ENCODE peak calls at places on chromosomes 6 and 20, in five cellular contexts. D is heart right ventricle, H is GM23248, Q is psoas muscle, M is PC-3. F is an unnamed sample.

GRCh38 chr6:112574190-112574589 is 227.1 kb downstream of the RFPL4B start:
- DNase-seq in M (no peak), D (no peak), H (no peak), Q (no peak), F (no peak)

GRCh38 chr6:31805939-31806469 is 762 bp downstream of the LSM2 start:
- DNase-seq in Q (no peak), M (no peak), H (peak; percentile 14), D (no peak), F (no peak)

GRCh38 chr6:37774028-37774680 is 45.4 kb upstream of the ZFAND3 start:
- DNase-seq in Q (no peak), D (no peak), H (no peak), M (no peak), F (no peak)

GRCh38 chr6:24332306-24332705 is 25.6 kb downstream of the DCDC2 start:
- DNase-seq in M (peak; percentile 89), H (peak; percentile 60), D (no peak), Q (no peak), F (no peak)

GRCh38 chr20:47295921-47296426 is 60.5 kb downstream of the ZMYND8 start:
- DNase-seq in Q (no peak), M (peak; percentile 16), D (no peak), H (no peak), F (no peak)

GRCh38 chr20:23028377-23028776 is 6.7 kb upstream of the SSTR4 start:
- DNase-seq in D (no peak), Q (no peak), H (no peak), M (no peak), F (no peak)

GRCh38 chr6:28208180-28208659 is 16.9 kb upstream of the ZSCAN9 start:
- DNase-seq in H (peak; percentile 10), M (no peak), Q (no peak), D (no peak), F (no peak)

GRCh38 chr6:32886674-32887383 is 32.8 kb downstream of the PSMB9 start:
- DNase-seq in H (peak; percentile 89), D (no peak), M (peak; percentile 79), Q (peak; percentile 27), F (no peak)

GRCh38 chr6:112717401-112717800 is 370.3 kb downstream of the RFPL4B start:
- DNase-seq in D (no peak), Q (no peak), H (peak; percentile 34), M (no peak), F (no peak)

GRCh38 chr6:169263836-169264608 is 10.4 kb upstream of the THBS2 start:
- DNase-seq in H (peak; percentile 78), D (peak; percentile 59), M (peak; percentile 71), Q (no peak), F (no peak)

GRCh38 chr20:64160118-64160517 is 4.1 kb upstream of the MYT1 start:
- DNase-seq in H (no peak), Q (no peak), D (no peak), M (no peak), F (no peak)

GRCh38 chr6:33763483-33763882 is 16.8 kb upstream of the IP6K3 start:
- DNase-seq in Q (no peak), H (no peak), M (no peak), D (no peak), F (no peak)

GRCh38 chr6:49506569-49507111 is 6.9 kb downstream of the GLYATL3 start:
- DNase-seq in H (no peak), Q (no peak), D (no peak), M (no peak), F (no peak)

GRCh38 chr6:19231878-19232519 is 605.2 kb upstream of the ID4 start:
- DNase-seq in M (no peak), Q (no peak), D (no peak), H (no peak), F (no peak)

GRCh38 chr6:87184762-87185250 is 29.4 kb downstream of the ZNF292 start:
- DNase-seq in Q (no peak), H (no peak), M (peak; percentile 6), D (no peak), F (no peak)

GRCh38 chr20:62200491-62201172 is 17.8 kb downstream of the MTG2 start:
- DNase-seq in M (no peak), H (no peak), Q (no peak), D (no peak), F (no peak)

GRCh38 chr6:155694429-155694795 is 238.8 kb upstream of the NOX3 start:
- DNase-seq in D (no peak), M (no peak), H (no peak), Q (no peak), F (no peak)

GRCh38 chr6:89081423-89082322 is 1.1 kb downstream of the PNRC1 start:
- DNase-seq in H (peak; percentile 100), Q (peak; percentile 100), D (peak; percentile 100), M (peak; percentile 87), F (peak; percentile 100)
- H3K4me1 ChIP-seq in H (peaks cover 26% of the 10 kb centered on the region), Q (peaks cover 31% of the 10 kb centered on the region), D (peaks cover 33% of the 10 kb centered on the region), M (peaks cover 28% of the 10 kb centered on the region), F (peaks cover 42% of the 10 kb centered on the region)

GRCh38 chr20:25252686-25253421 is 5.0 kb downstream of the PYGB start:
- DNase-seq in D (no peak), M (peak; percentile 35), Q (no peak), H (no peak), F (peak; percentile 46)
- H3K4me1 ChIP-seq in D (peaks cover 37% of the 10 kb centered on the region), M (peaks cover 42% of the 10 kb centered on the region), Q (peaks cover 37% of the 10 kb centered on the region), H (peaks cover 29% of the 10 kb centered on the region), F (peaks cover 85% of the 10 kb centered on the region)

GRCh38 chr20:49188101-49188784 is at the start of gene STAU1:
- DNase-seq in H (peak; percentile 99), Q (peak; percentile 97), M (peak; percentile 98), D (peak; percentile 95), F (peak; percentile 97)

GRCh38 chr20:49187330-49188100 is 619 bp downstream of the STAU1 start:
- DNase-seq in H (peak; percentile 63), Q (no peak), M (no peak), D (peak; percentile 12), F (peak; percentile 25)

GRCh38 chr20:49185071-49185757 is 2.9 kb downstream of the STAU1 start:
- DNase-seq in Q (no peak), M (no peak), H (no peak), D (no peak), F (no peak)

GRCh38 chr20:49184691-49185070 is 3.5 kb downstream of the STAU1 start:
- DNase-seq in Q (no peak), H (no peak), M (no peak), D (no peak), F (no peak)

DNA sequence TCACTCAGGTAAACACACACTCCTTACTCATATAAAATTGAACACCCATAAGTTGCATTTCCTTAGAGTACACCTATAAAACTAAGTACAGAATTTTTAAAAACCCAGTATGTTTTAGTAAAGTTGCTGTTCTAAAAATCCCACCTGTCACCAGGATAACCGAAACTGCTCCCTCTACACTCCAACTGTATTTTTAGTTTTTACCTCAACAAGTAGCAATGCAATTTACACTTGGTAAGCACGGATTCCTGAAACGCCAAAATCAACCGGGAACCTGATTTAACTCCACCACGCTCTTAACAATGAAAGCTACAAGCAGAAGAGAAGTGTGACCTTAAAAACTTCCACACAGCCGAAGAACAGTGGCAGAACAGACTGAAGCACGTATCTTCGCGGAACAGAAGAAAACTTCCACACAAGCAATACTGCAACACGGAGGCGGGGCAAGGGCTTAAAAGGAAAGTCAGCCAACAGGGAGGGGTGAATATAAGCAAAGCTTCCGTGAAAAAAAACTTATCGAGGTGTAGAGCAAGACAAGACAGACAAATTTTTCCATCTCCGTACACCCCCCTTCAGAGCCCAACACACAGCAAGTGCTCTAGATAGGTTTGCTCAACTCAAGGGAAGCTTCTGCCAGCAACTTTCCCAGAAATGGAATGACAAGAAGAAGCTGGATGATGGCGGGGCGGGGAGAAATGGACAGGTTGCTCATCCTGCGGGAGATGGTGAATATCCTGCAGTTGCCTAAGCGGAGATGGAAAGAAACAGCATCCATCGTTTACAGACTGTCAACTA is 1.4 kb downstream of the STAU1 start:
- DNase-seq in M (peak; percentile 76), H (peak; percentile 84), Q (peak; percentile 61), D (peak; percentile 44), F (peak; percentile 66)
- H3K4me1 ChIP-seq in M (peaks cover 18% of the 10 kb centered on the region), H (peaks cover 7% of the 10 kb centered on the region), Q (peaks cover 28% of the 10 kb centered on the region), D (peaks cover 26% of the 10 kb centered on the region), F (no peaks in the 10 kb centered on the region)

GRCh38 chr20:36101201-36101600 is 53.3 kb upstream of the EPB41L1 start:
- DNase-seq in D (no peak), H (no peak), Q (no peak), M (no peak), F (no peak)
- H3K4me1 ChIP-seq in D (peaks cover 15% of the 10 kb centered on the region), H (peaks cover 29% of the 10 kb centered on the region), Q (no peaks in the 10 kb centered on the region), M (peaks cover 10% of the 10 kb centered on the region), F (peaks cover 33% of the 10 kb centered on the region)

GRCh38 chr6:5986847-5987246 is 19.9 kb downstream of the NRN1 start:
- DNase-seq in Q (no peak), D (no peak), M (no peak), H (no peak), F (no peak)

GRCh38 chr6:5989141-5989723 is 17.5 kb downstream of the NRN1 start:
- DNase-seq in D (peak; percentile 7), H (peak; percentile 96), Q (peak; percentile 38), M (no peak), F (no peak)

GRCh38 chr6:5981274-5982026 is 25.3 kb downstream of the NRN1 start:
- DNase-seq in D (no peak), M (peak; percentile 76), H (peak; percentile 95), Q (no peak), F (no peak)

GRCh38 chr6:5979650-5980427 is 26.9 kb downstream of the NRN1 start:
- DNase-seq in D (no peak), M (no peak), Q (no peak), H (peak; percentile 86), F (no peak)

GRCh38 chr6:5984150-5985089 is 22.3 kb downstream of the NRN1 start:
- DNase-seq in Q (no peak), H (no peak), D (no peak), M (no peak), F (no peak)
- H3K4me1 ChIP-seq in Q (peaks cover 5% of the 10 kb centered on the region), H (peaks cover 24% of the 10 kb centered on the region), D (no peaks in the 10 kb centered on the region), M (no peaks in the 10 kb centered on the region), F (no peaks in the 10 kb centered on the region)

DNA sequence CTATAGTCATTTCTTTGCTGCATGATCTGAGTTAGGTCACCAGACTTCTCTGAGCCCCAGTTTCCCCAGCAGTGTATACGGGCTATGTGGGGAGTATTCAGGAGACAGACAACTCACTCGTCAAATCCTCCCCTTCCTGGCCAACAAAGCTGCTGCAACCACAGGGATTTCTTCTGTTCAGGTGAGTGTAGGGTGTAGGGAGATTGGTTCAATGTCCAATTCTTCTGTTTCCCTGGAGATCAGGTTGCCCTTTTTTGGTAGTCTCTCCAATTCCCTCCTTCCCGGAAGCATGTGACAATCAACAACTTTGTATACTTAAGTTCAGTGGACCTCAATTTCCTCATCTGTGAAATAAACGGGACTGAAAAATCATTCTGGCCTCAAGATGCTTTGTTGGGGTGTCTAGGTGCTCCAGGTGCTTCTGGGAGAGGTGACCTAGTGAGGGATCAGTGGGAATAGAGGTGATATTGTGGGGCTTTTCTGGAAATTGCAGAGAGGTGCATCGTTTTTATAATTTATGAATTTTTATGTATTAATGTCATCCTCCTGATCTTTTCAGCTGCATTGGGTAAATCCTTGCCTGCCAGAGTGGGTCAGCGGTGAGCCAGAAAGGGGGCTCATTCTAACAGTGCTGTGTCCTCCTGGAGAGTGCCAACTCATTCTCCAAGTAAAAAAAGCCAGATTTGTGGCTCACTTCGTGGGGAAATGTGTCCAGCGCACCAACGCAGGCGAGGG is 594 bp upstream of the CDKN1A start:
- DNase-seq in D (no peak), H (peak; percentile 45), M (no peak), Q (no peak), F (no peak)
- H3K4me1 ChIP-seq in D (peaks cover 39% of the 10 kb centered on the region), H (peaks cover 47% of the 10 kb centered on the region), M (peaks cover 27% of the 10 kb centered on the region), Q (peaks cover 31% of the 10 kb centered on the region), F (peaks cover 36% of the 10 kb centered on the region)

DNA sequence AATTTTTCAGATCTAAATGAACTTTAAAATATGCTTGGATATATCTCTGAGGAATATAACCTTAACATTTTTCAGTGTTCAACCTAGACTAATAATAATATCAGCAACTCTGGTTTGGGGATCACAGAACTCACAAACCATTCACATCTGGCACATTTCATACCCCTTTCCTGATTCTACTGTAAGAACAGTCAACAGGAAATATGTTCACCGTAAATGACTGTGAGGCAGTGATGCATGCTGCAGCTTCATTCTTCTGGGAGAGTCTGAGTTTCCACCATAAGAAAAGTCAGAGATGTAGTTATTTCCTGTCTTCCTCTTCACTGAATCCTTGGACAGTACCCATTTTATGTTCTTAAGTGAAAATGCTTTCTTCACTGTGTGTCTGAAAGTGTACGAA is 134.2 kb upstream of the IFNGR1 start:
- DNase-seq in D (no peak), M (no peak), H (no peak), Q (no peak), F (no peak)
- H3K4me1 ChIP-seq in D (no peaks in the 10 kb centered on the region), M (no peaks in the 10 kb centered on the region), H (no peaks in the 10 kb centered on the region), Q (no peaks in the 10 kb centered on the region), F (no peaks in the 10 kb centered on the region)

F was measured in tibial artery.